ENCODE peak calls at places on chromosomes 12 and 14, in five cellular contexts. B is NCI-H1092, P is lower leg skin, E is psoas muscle, O is T-helper 1 cell. D is an unnamed sample.

GRCh38 chr12:51838036-51838435 is 10.5 kb downstream of the FIGNL2 start:
- DNase-seq in B (no peak), P (no peak), E (no peak), O (no peak), D (no peak)

GRCh38 chr14:52844262-52845060 is 53.1 kb upstream of the GNPNAT1 start:
- DNase-seq in B (no peak), P (no peak), E (no peak), O (no peak), D (no peak)

GRCh38 chr12:81502912-81503695 is 256.0 kb downstream of the PPFIA2 start:
- DNase-seq in B (no peak), P (no peak), E (no peak), O (no peak), D (no peak)

GRCh38 chr12:112936264-112936663 is 2.0 kb upstream of the OAS3 start:
- DNase-seq in B (no peak), P (peak; percentile 42), E (no peak), O (no peak), D (no peak)

GRCh38 chr12:123941485-123942276 is 30.9 kb downstream of the CCDC92 start:
- DNase-seq in B (no peak), P (no peak), E (no peak), O (no peak), D (no peak)

GRCh38 chr14:104445086-104445485 is 134.5 kb upstream of the C14orf180 start:
- DNase-seq in B (no peak), P (no peak), E (no peak), O (no peak), D (no peak)

GRCh38 chr12:96401061-96401871 is 1.0 kb upstream of the CDK17 start:
- DNase-seq in B (no peak), P (no peak), E (no peak), O (no peak), D (no peak)

GRCh38 chr12:3107071-3107583 is 29.9 kb downstream of the TSPAN9 start:
- DNase-seq in B (no peak), P (no peak), E (no peak), O (no peak), D (no peak)

GRCh38 chr12:6323340-6323994 is 13.0 kb downstream of the PLEKHG6 start:
- DNase-seq in B (no peak), P (no peak), E (peak; percentile 85), O (no peak), D (peak; percentile 49)

GRCh38 chr12:108211161-108211560 is 82.1 kb downstream of the WSCD2 start:
- DNase-seq in B (no peak), P (no peak), E (no peak), O (no peak), D (no peak)

GRCh38 chr12:53543539-53543938 is 36.3 kb upstream of the NPFF start:
- DNase-seq in B (peak; percentile 10), P (peak; percentile 39), E (no peak), O (peak; percentile 16), D (peak; percentile 34)

GRCh38 chr12:132474237-132474741 is 15.7 kb upstream of the FBRSL1 start:
- DNase-seq in B (no peak), P (no peak), E (peak; percentile 56), O (peak; percentile 54), D (peak; percentile 55)

GRCh38 chr14:77303417-77304156 is 17.1 kb downstream of the POMT2 start:
- DNase-seq in B (no peak), P (peak; percentile 66), E (no peak), O (no peak), D (no peak)

GRCh38 chr12:40870981-40871380 is 178.7 kb downstream of the CNTN1 start:
- DNase-seq in B (no peak), P (no peak), E (no peak), O (no peak), D (no peak)

GRCh38 chr12:6141048-6141447 is 16.6 kb upstream of the VWF start:
- DNase-seq in B (no peak), P (peak; percentile 44), E (no peak), O (no peak), D (no peak)

GRCh38 chr12:66688836-66689439 is 10.1 kb upstream of the GRIP1 start:
- DNase-seq in B (peak; percentile 42), P (no peak), E (no peak), O (peak; percentile 2), D (no peak)

GRCh38 chr12:80598004-80598606 is 109.3 kb upstream of the MYF6 start:
- DNase-seq in B (no peak), P (no peak), E (no peak), O (no peak), D (no peak)

GRCh38 chr12:94353130-94353529 is 106.5 kb downstream of the CEP83 start:
- DNase-seq in B (no peak), P (no peak), E (no peak), O (no peak), D (no peak)

GRCh38 chr12:80877706-80878384 is 59.9 kb downstream of the LIN7A start:
- DNase-seq in B (no peak), P (no peak), E (no peak), O (no peak), D (no peak)

GRCh38 chr12:122081697-122082221 is 3.2 kb downstream of the MLXIP start:
- DNase-seq in B (no peak), P (peak; percentile 59), E (no peak), O (peak; percentile 43), D (peak; percentile 58)

GRCh38 chr14:62097072-62097471 is 334.9 kb downstream of the SNAPC1 start:
- DNase-seq in B (no peak), P (no peak), E (no peak), O (no peak), D (no peak)

GRCh38 chr14:96267336-96267735 is 11.3 kb downstream of the BDKRB1 start:
- DNase-seq in B (no peak), P (peak; percentile 58), E (no peak), O (no peak), D (no peak)

GRCh38 chr14:37246427-37246829 is 48.7 kb downstream of the MIPOL1 start:
- DNase-seq in B (peak; percentile 58), P (no peak), E (no peak), O (no peak), D (no peak)

GRCh38 chr12:69415471-69416275 is 54.5 kb upstream of the FRS2 start:
- DNase-seq in B (no peak), P (peak; percentile 51), E (peak; percentile 70), O (no peak), D (no peak)

GRCh38 chr12:122517877-122518276 is 8.9 kb downstream of the RSRC2 start:
- DNase-seq in B (no peak), P (no peak), E (no peak), O (no peak), D (no peak)

GRCh38 chr12:95143784-95144205 is 70.4 kb upstream of the NR2C1 start:
- DNase-seq in B (no peak), P (no peak), E (no peak), O (no peak), D (no peak)

GRCh38 chr12:6263931-6264330 is 46.6 kb upstream of the PLEKHG6 start:
- DNase-seq in B (no peak), P (no peak), E (no peak), O (no peak), D (peak; percentile 9)

GRCh38 chr12:22477894-22478287 is 66.5 kb downstream of the C2CD5 start:
- DNase-seq in B (no peak), P (no peak), E (no peak), O (no peak), D (no peak)

GRCh38 chr14:75769047-75769685 is 108.1 kb downstream of the TTLL5 start:
- DNase-seq in B (no peak), P (no peak), E (no peak), O (no peak), D (no peak)

GRCh38 chr12:50927766-50928224 is 24.5 kb upstream of the HIGD1C start:
- DNase-seq in B (no peak), P (no peak), E (no peak), O (no peak), D (no peak)

GRCh38 chr12:30568453-30568852 is 127.2 kb downstream of the IPO8 start:
- DNase-seq in B (no peak), P (no peak), E (no peak), O (no peak), D (no peak)

GRCh38 chr14:21090194-21090939 is 8.1 kb downstream of the ZNF219 start:
- DNase-seq in B (no peak), P (no peak), E (no peak), O (no peak), D (peak; percentile 62)

GRCh38 chr14:53881161-53881846 is 75.3 kb downstream of the BMP4 start:
- DNase-seq in B (no peak), P (no peak), E (no peak), O (no peak), D (no peak)

GRCh38 chr12:79409562-79409961 is 281.2 kb downstream of the PAWR start:
- DNase-seq in B (no peak), P (no peak), E (no peak), O (no peak), D (no peak)

GRCh38 chr12:119406322-119406721 is 71.8 kb downstream of the CCDC60 start:
- DNase-seq in B (no peak), P (no peak), E (no peak), O (no peak), D (no peak)

GRCh38 chr14:57502581-57503254 is 9.1 kb upstream of the CCDC198 start:
- DNase-seq in B (no peak), P (no peak), E (no peak), O (no peak), D (no peak)

GRCh38 chr12:75725505-75726120 is 214.2 kb upstream of the KRR1 start:
- DNase-seq in B (no peak), P (no peak), E (no peak), O (no peak), D (no peak)

GRCh38 chr12:55767156-55767555 is 24.2 kb downstream of the GDF11 start:
- DNase-seq in B (no peak), P (no peak), E (no peak), O (no peak), D (no peak)

GRCh38 chr14:103700753-103701490 is 14.3 kb downstream of the XRCC3 start:
- DNase-seq in B (no peak), P (no peak), E (peak; percentile 80), O (no peak), D (peak; percentile 81)

GRCh38 chr12:6074394-6074793 is 50.1 kb downstream of the VWF start:
- DNase-seq in B (no peak), P (no peak), E (no peak), O (no peak), D (no peak)

D was measured in right lobe of liver.